ENCODE peak calls at places on chromosome 9, in four cellular contexts. B, A, T and N are unnamed samples.

GRCh38 chr9:83434254-83434653 is 103.9 kb downstream of the FRMD3 start:
- DNase-seq in B (no peak), A (no peak), T (no peak), N (no peak)

GRCh38 chr9:95499101-95499676 is 17.6 kb downstream of the PTCH1 start:
- DNase-seq in A (no peak), B (no peak), T (no peak), N (no peak)

GRCh38 chr9:21995652-21996275 is 1.2 kb downstream of the CDKN2B-AS1 start:
- DNase-seq in A (no peak), T (no peak), B (no peak), N (no peak)

GRCh38 chr9:108634669-108635462 is 220.9 kb downstream of the ACTL7B start:
- DNase-seq in T (no peak), A (no peak), B (no peak), N (no peak)

GRCh38 chr9:128203842-128204551 is 818 bp downstream of the DNM1 start:
- DNase-seq in T (no peak), A (no peak), B (peak), N (peak)

GRCh38 chr9:129201289-129201688 is 23.2 kb upstream of the IER5L start:
- DNase-seq in A (no peak), B (no peak), T (no peak), N (no peak)

GRCh38 chr9:129027685-129028191 is 393 bp downstream of the SH3GLB2 start:
- DNase-seq in B (no peak), T (no peak), A (peak), N (peak)

GRCh38 chr9:108478871-108479332 is 376.9 kb downstream of the ACTL7B start:
- DNase-seq in B (no peak), T (peak), A (peak), N (no peak)

GRCh38 chr9:126527109-126527825 is 86.5 kb upstream of the LMX1B start:
- DNase-seq in T (no peak), A (peak), B (no peak), N (no peak)

GRCh38 chr9:71766663-71767062 is 1.6 kb downstream of the CEMIP2 start:
- DNase-seq in A (peak), T (peak), B (no peak), N (no peak)

GRCh38 chr9:93286252-93287188 is 102.6 kb downstream of the WNK2 start:
- DNase-seq in T (no peak), B (no peak), A (no peak), N (no peak)

GRCh38 chr9:130732793-130733221 is 39.2 kb downstream of the EXOSC2 start:
- DNase-seq in B (peak), A (no peak), T (no peak), N (no peak)

GRCh38 chr9:111622626-111623025 is 8.5 kb upstream of the DNAJC25 start:
- DNase-seq in T (no peak), B (no peak), A (peak), N (no peak)

GRCh38 chr9:13841801-13842462 is 472.0 kb downstream of the NFIB start:
- DNase-seq in A (no peak), T (no peak), B (no peak), N (no peak)

GRCh38 chr9:11194249-11194648 is 581.4 kb upstream of the PTPRD start:
- DNase-seq in T (no peak), B (no peak), A (no peak), N (no peak)

GRCh38 chr9:119026120-119026519 is 343.1 kb downstream of the BRINP1 start:
- DNase-seq in B (no peak), T (no peak), A (no peak), N (no peak)

GRCh38 chr9:128249914-128250838 is 25.6 kb downstream of the GOLGA2 start:
- DNase-seq in T (peak), B (peak), A (no peak), N (peak)

GRCh38 chr9:27645166-27645840 is 72.0 kb upstream of the C9orf72 start:
- DNase-seq in B (no peak), A (no peak), T (no peak), N (no peak)

GRCh38 chr9:133854785-133855184 is 116.6 kb upstream of the SARDH start:
- DNase-seq in T (no peak), A (no peak), B (no peak), N (no peak)

GRCh38 chr9:16524823-16525222 is 345.6 kb downstream of the BNC2 start:
- DNase-seq in B (no peak), T (no peak), A (no peak), N (no peak)

GRCh38 chr9:136354592-136355085 is 8.9 kb downstream of the DNLZ start:
- DNase-seq in B (peak), A (no peak), T (no peak), N (no peak)

GRCh38 chr9:6689893-6690634 is 44.5 kb upstream of the GLDC start:
- DNase-seq in B (no peak), A (no peak), T (no peak), N (no peak)

GRCh38 chr9:132556701-132557100 is 25.7 kb upstream of the BARHL1 start:
- DNase-seq in T (no peak), B (no peak), A (no peak), N (no peak)

GRCh38 chr9:128898845-128899565 is 17.1 kb downstream of the LRRC8A start:
- DNase-seq in B (no peak), A (no peak), T (no peak), N (no peak)

GRCh38 chr9:128293091-128293490 is 17.0 kb downstream of the SWI5 start:
- DNase-seq in B (no peak), T (no peak), A (no peak), N (no peak)

GRCh38 chr9:76419782-76420380 is 25.7 kb upstream of the RFK start:
- DNase-seq in A (peak), T (no peak), B (peak), N (peak)

GRCh38 chr9:16579872-16580432 is 290.5 kb downstream of the BNC2 start:
- DNase-seq in T (no peak), B (no peak), A (no peak), N (no peak)

GRCh38 chr9:86944974-86945867 is 2.1 kb downstream of the GAS1 start:
- DNase-seq in B (no peak), A (no peak), T (no peak), N (no peak)

GRCh38 chr9:4415281-4415680 is 75.0 kb upstream of the SLC1A1 start:
- DNase-seq in T (no peak), B (no peak), A (no peak), N (no peak)

GRCh38 chr9:34993502-34994428 is 4.2 kb downstream of the DNAJB5 start:
- DNase-seq in A (no peak), T (no peak), B (no peak), N (no peak)

DNA sequence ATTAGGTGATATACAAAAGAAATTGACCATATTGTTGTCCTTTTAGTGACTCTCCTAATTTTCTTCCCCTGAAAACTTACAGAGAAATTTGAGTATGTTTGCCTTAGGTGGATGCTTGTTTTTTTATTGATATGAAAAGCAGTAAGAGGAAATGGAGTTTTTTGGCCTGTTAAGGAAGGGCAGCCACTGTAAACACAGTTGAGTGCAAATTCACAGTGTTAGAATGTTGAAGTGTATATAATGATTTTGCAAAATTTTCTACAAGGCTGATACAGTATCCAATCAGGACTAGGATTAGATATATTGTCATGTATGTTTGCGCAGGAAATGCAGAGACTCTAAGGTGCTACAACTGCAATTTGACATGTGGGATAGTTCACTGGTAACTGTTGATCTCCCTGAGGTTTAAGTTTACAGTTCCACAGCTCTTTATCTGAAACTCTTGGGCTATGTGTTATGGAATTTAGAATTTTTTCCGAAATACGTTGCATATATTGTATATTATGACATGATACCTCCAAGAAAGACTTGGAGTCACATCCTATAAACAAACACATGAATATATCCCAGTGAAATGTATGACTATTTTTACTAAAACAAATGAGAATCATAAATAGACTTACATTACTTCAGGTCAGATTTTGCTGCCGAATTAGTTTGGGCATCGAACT is 62.5 kb downstream of the FXN start:
- DNase-seq in A (no peak), T (no peak), B (no peak), N (no peak)
- TF ChIP-seq FOXM1 in A (no peak), T (no peak), B (no peak), N (no peak)

GRCh38 chr9:114243240-114243639 is 79.7 kb upstream of the ORM1 start:
- DNase-seq in T (no peak), A (no peak), B (no peak), N (no peak)
- TF ChIP-seq SP1 in T (no peak), A (no peak), B (no peak), N (no peak)

GRCh38 chr9:36190388-36191289 is at the start of gene CLTA:
- DNase-seq in A (peak), B (peak), T (peak), N (peak)

GRCh38 chr9:36191290-36191645 is 547 bp downstream of the CLTA start:
- DNase-seq in T (no peak), A (no peak), B (no peak), N (no peak)

GRCh38 chr9:36188212-36188611 is 2.5 kb upstream of the CLTA start:
- DNase-seq in T (no peak), A (no peak), B (no peak), N (no peak)

GRCh38 chr9:36191696-36192095 is 975 bp downstream of the CLTA start:
- DNase-seq in B (no peak), A (no peak), T (no peak), N (peak)

DNA sequence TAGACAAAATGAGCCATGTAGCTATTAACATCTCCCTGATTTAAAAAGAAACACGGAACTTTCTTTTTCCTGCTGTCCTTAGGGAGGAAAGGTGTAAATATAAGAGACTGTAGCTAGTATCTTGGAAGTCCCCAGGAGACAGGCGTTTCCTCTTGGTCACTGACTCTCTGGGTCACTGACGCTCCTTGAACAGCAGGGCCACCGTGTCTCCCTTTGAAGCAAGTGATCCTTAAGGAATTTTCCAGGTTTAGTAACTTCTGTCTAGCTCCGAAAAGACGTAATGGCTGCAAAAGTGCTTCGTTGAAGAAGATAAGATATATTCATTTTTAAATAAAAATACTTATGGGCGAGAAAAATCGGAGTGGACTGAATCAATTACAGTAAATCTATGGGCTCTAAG is 743 bp upstream of the CLTA start:
- DNase-seq in T (no peak), A (no peak), B (no peak), N (no peak)
- TF ChIP-seq TARDBP in T (no peak), A (no peak), B (no peak), N (no peak)

DNA sequence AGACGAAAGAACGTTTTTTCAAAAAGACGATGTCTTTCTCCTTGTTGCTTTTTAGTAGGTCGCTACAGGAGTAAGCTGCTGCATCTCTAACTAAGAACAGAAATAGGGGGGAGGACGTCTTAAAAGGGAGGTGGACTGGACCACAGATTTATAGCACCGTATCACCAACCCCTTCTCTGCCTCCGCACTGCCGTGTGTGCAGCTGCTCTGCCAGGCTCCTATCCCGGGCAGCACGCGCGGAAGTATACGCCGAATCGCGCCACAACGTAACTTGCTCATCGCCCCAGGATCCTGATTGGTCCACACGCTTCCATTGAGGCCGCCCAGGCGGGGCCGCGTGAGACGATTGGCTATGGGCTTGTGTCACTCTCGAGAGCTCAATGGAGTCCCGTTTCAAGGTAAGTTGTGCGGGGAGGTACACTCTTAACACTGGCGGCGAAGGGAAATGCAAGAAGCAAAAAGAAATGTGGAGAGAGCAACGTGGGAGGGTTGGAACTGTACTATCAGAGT is at the start of gene ELAVL2:
- DNase-seq in A (no peak), T (peak), B (no peak), N (peak)
- TF ChIP-seq FOXM1 in A (no peak), T (no peak), B (no peak), N (no peak)